ENCODE peak calls at places on chromosomes 11 and 22, in five cellular contexts. C is GM12878, G is cardiac muscle cell, S is astrocyte, O is dorsolateral prefrontal cortex. M is an unnamed sample.

GRCh38 chr11:89125298-89125697 is 52.4 kb upstream of the TYR start:
- DNase-seq in C (no peak), G (no peak), S (no peak), O (no peak), M (no peak)

GRCh38 chr11:12287009-12287373 is 90.4 kb upstream of the PARVA start:
- DNase-seq in C (no peak), G (no peak), S (peak; percentile 97), O (no peak), M (peak; percentile 95)

GRCh38 chr22:19115628-19116027 is 6.6 kb downstream of the DGCR2 start:
- DNase-seq in C (no peak), G (peak; percentile 25), S (no peak), O (peak; percentile 28), M (no peak)

GRCh38 chr11:1856306-1857005 is 3.6 kb downstream of the LSP1 start:
- DNase-seq in C (no peak), G (no peak), S (no peak), O (no peak), M (no peak)

GRCh38 chr22:21816787-21817496 is 50.5 kb downstream of the MAPK1 start:
- DNase-seq in C (peak; percentile 61), G (no peak), S (peak; percentile 91), O (no peak), M (peak; percentile 92)

GRCh38 chr11:119361056-119361787 is 14.7 kb upstream of the MFRP start:
- DNase-seq in C (no peak), G (peak; percentile 87), S (peak; percentile 73), O (peak; percentile 73), M (peak; percentile 81)

GRCh38 chr11:86047275-86047991 is 21.5 kb downstream of the PICALM start:
- DNase-seq in C (no peak), G (no peak), S (peak; percentile 57), O (no peak), M (peak; percentile 58)

GRCh38 chr22:44917372-44918165 is 92.2 kb downstream of the PHF21B start:
- DNase-seq in C (no peak), G (no peak), S (no peak), O (no peak), M (no peak)

GRCh38 chr22:28909375-28909774 is 26.0 kb downstream of the ZNRF3 start:
- DNase-seq in C (peak; percentile 57), G (no peak), S (peak; percentile 68), O (peak; percentile 44), M (no peak)

GRCh38 chr11:15053201-15053685 is 20.1 kb upstream of the CALCB start:
- DNase-seq in C (no peak), G (no peak), S (no peak), O (no peak), M (peak; percentile 2)

GRCh38 chr22:17403906-17404305 is 34.6 kb downstream of the CECR2 start:
- DNase-seq in C (no peak), G (no peak), S (no peak), O (no peak), M (no peak)

GRCh38 chr22:34105461-34106062 is 185.3 kb upstream of the LARGE1 start:
- DNase-seq in C (no peak), G (peak; percentile 69), S (no peak), O (peak; percentile 69), M (no peak)

GRCh38 chr11:87281496-87281895 is 243.8 kb downstream of the TMEM135 start:
- DNase-seq in C (no peak), G (no peak), S (no peak), O (no peak), M (peak; percentile 85)

GRCh38 chr11:93537767-93538261 is 5.4 kb downstream of the SMCO4 start:
- DNase-seq in C (no peak), G (no peak), S (peak; percentile 26), O (peak; percentile 43), M (peak; percentile 54)

GRCh38 chr11:112320668-112321067 is 60.0 kb upstream of the PLET1 start:
- DNase-seq in C (no peak), G (peak; percentile 50), S (peak; percentile 86), O (peak; percentile 16), M (peak; percentile 94)

GRCh38 chr11:131943296-131943695 is 572.9 kb downstream of the NTM start:
- DNase-seq in C (no peak), G (no peak), S (no peak), O (no peak), M (no peak)

GRCh38 chr11:86632499-86633269 is 39.7 kb downstream of the ME3 start:
- DNase-seq in C (peak; percentile 11), G (peak; percentile 17), S (peak; percentile 97), O (no peak), M (peak; percentile 90)

GRCh38 chr22:35257321-35258143 is at the start of gene HMGXB4:
- DNase-seq in C (peak; percentile 38), G (peak; percentile 95), S (peak; percentile 84), O (peak; percentile 85), M (peak; percentile 89)

GRCh38 chr22:29840498-29840897 is 2.4 kb upstream of the ASCC2 start:
- DNase-seq in C (no peak), G (no peak), S (no peak), O (no peak), M (no peak)

GRCh38 chr22:29716814-29717213 is 3.0 kb upstream of the CABP7 start:
- DNase-seq in C (no peak), G (peak; percentile 91), S (peak; percentile 59), O (peak; percentile 82), M (peak; percentile 76)

GRCh38 chr11:10688401-10688800 is 5.2 kb downstream of the IRAG1 start:
- DNase-seq in C (no peak), G (no peak), S (peak; percentile 72), O (no peak), M (no peak)

GRCh38 chr11:108672113-108672512 is 7.2 kb downstream of the DDX10 start:
- DNase-seq in C (no peak), G (peak; percentile 60), S (peak; percentile 70), O (no peak), M (peak; percentile 82)

GRCh38 chr11:18706330-18707243 is 8.0 kb downstream of the TMEM86A start:
- DNase-seq in C (no peak), G (peak; percentile 56), S (no peak), O (peak; percentile 63), M (peak; percentile 36)

GRCh38 chr11:35122308-35122707 is 16.7 kb upstream of the CD44 start:
- DNase-seq in C (no peak), G (no peak), S (no peak), O (no peak), M (no peak)

GRCh38 chr11:74681686-74682651 is 49.3 kb downstream of the CHRDL2 start:
- DNase-seq in C (no peak), G (no peak), S (peak; percentile 14), O (no peak), M (no peak)

GRCh38 chr11:14894657-14895598 is 2.9 kb upstream of the CYP2R1 start:
- DNase-seq in C (no peak), G (no peak), S (no peak), O (peak; percentile 44), M (peak; percentile 77)

GRCh38 chr11:6124245-6124644 is 16.8 kb downstream of the OR56B4 start:
- DNase-seq in C (no peak), G (no peak), S (no peak), O (no peak), M (no peak)

GRCh38 chr22:28939394-28939793 is 56.0 kb downstream of the ZNRF3 start:
- DNase-seq in C (no peak), G (no peak), S (no peak), O (no peak), M (no peak)

GRCh38 chr11:71120346-71120963 is 131.9 kb downstream of the SHANK2 start:
- DNase-seq in C (no peak), G (peak; percentile 61), S (no peak), O (no peak), M (peak; percentile 20)

GRCh38 chr11:75323609-75324008 is 27.9 kb downstream of the ARRB1 start:
- DNase-seq in C (no peak), G (no peak), S (no peak), O (no peak), M (no peak)

DNA sequence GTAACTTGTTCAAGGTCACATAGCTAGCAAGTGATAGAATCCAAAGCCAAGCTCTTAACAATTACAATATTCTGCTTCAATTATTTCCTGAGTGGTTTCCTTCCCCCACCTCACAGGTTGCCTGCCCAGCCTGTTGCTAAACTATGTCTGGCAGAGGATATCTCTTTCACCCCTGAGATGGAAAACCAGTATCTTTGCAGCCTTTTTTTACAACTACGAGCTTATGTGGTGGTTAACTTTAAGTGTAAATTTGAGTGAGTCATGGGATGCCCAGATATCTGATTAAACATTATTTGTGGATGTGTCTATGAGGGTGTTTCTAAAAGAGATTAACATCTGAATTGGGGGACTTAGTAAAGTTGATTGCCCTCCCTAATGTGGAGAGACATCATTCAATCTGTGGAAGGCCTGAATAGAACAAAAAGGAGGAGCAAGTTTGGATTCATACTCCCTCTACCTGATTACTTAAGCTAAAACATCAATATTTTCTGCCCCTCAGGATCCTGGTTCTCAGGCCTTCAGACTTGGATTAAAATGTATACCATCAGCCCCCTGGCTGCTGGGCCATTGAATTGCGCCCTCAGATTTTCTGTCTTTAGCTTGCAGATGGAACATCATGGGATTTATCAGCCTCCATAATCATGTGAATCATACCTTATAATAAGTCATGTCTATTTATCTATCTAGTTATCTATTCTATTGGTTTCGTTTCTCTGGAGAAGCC is 911.9 kb downstream of the METTL15 start:
- DNase-seq in C (no peak), G (peak; percentile 31), S (peak; percentile 45), O (no peak), M (peak; percentile 70)
- TF ChIP-seq CTCF in C (no peak), G (peak; percentile 64), S (peak; percentile 57), O (no peak), M (peak; percentile 50)

DNA sequence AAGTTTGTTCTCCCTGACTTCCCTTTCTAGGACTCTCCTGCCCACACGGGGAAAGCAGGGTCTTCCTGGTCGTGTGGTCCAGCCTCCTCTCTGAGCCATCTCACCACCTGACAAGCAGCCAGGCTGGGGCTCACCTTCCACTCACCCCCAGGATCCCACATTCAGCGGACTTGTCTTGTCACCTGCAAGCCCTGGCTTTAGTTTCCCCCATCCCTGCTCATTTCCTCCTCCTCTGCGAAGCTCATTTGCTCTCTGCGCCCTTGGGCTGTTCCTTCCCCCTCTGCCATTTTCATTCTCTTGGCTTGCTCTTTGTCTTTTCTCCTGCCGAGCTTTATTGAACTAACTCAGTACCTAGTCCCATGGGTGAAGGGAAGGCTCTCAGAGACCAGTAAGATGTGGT is 1.9 kb downstream of the ST14 start:
- DNase-seq in C (no peak), G (no peak), S (no peak), O (no peak), M (no peak)
- H3K4me3 ChIP-seq in C (no peak overlapping the region), G (no peak overlapping the region), S (no peak overlapping the region), O (no peak overlapping the region), M (no peak overlapping the region)

GRCh38 chr11:117583063-117583801 is 213.8 kb downstream of the DSCAML1 start:
- DNase-seq in C (no peak), G (no peak), S (peak; percentile 3), O (no peak), M (no peak)
- TF ChIP-seq CTCF in C (no peak), G (no peak), S (no peak), O (no peak), M (no peak)

DNA sequence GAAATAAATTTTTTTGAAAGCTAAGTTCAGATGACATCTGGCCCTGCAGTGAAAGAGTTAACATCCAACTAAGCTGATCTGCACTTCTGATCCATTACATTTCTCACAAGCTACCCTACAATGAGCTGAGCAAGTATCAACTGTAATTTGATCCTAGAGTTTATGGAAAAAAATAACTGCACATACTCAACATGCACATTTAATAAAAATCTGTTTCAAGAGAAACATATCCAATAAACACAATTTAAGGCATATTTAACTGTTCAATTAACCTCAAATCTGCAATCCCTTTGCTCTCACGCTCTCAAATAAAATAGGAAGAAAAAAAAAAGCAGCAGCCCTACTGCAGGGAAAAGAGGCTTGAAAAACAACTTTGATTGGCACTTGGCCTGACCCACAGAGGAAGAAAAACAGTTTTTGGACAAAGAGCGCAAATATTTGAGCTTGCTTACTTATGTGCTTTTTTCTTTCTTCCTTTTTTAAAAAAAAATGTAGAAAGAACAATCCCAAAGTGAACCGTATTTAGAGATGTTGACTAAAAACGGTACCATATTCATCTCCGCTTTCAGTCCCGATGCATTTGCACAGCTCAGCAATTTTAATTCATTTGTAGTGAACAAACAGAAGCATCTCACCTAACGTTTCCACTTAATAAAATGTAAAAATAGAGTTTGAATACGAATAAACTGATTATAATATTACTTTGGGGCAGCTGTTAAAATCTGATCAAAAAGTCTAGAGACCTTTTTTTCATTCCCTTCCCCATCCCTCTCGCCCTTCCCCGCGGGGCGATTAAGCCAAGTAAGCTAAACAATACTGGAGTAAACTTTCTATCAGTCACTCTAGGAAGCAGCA is 1.6 kb downstream of the SESN3 start:
- DNase-seq in C (no peak), G (peak; percentile 41), S (peak; percentile 25), O (no peak), M (peak; percentile 6)
- H3K4me3 ChIP-seq in C (peak overlapping the region; percentile 62), G (peak overlapping the region; percentile 95), S (peak overlapping the region; percentile 83), O (peak overlapping the region; percentile 90), M (peak overlapping the region; percentile 55)

M was measured in fibroblast of villous mesenchyme.